ENCODE peak calls at places on chromosomes 6 and 20, in five cellular contexts. N is colonic mucosa; P is effector memory CD4-positive, alpha-beta T cell; U is upper lobe of left lung; D is GM12878. Y is an unnamed sample.

GRCh38 chr6:46203388-46203787 is 32.6 kb upstream of the ENPP5 start:
- DNase-seq in N (no peak), P (no peak), U (no peak), D (no peak), Y (no peak)

GRCh38 chr6:39079726-39080125 is 31.1 kb downstream of the GLP1R start:
- DNase-seq in N (no peak), P (no peak), U (no peak), D (no peak), Y (no peak)

GRCh38 chr20:60749804-60750602 is 502.1 kb upstream of the CDH4 start:
- DNase-seq in N (no peak), P (no peak), U (no peak), D (no peak), Y (no peak)

GRCh38 chr20:32333988-32334885 is 23.9 kb upstream of the ASXL1 start:
- DNase-seq in N (peak; percentile 70), P (peak; percentile 22), U (peak; percentile 82), D (no peak), Y (no peak)

GRCh38 chr20:17969276-17969883 is 562 bp downstream of the MGME1 start:
- DNase-seq in N (peak; percentile 63), P (peak; percentile 29), U (no peak), D (no peak), Y (no peak)

GRCh38 chr6:43368517-43369160 is 808 bp downstream of the ZNF318 start:
- DNase-seq in N (peak; percentile 49), P (no peak), U (no peak), D (no peak), Y (no peak)

GRCh38 chr6:143027058-143027457 is 33.6 kb upstream of the AIG1 start:
- DNase-seq in N (peak; percentile 33), P (peak; percentile 18), U (no peak), D (no peak), Y (no peak)

GRCh38 chr6:143135326-143135725 is 74.6 kb downstream of the AIG1 start:
- DNase-seq in N (no peak), P (no peak), U (no peak), D (no peak), Y (no peak)

GRCh38 chr6:136627191-136627590 is 77.0 kb upstream of the MAP7 start:
- DNase-seq in N (no peak), P (no peak), U (no peak), D (no peak), Y (no peak)

GRCh38 chr20:25248501-25249172 is 752 bp downstream of the PYGB start:
- DNase-seq in N (peak; percentile 46), P (no peak), U (no peak), D (no peak), Y (no peak)

GRCh38 chr6:3823671-3824070 is 25.5 kb upstream of the FAM50B start:
- DNase-seq in N (no peak), P (no peak), U (no peak), D (no peak), Y (no peak)

GRCh38 chr6:16339263-16339587 is 100.8 kb downstream of the GMPR start:
- DNase-seq in N (no peak), P (no peak), U (no peak), D (no peak), Y (no peak)

GRCh38 chr6:161265554-161265953 is 8.3 kb downstream of the AGPAT4 start:
- DNase-seq in N (no peak), P (no peak), U (peak; percentile 28), D (no peak), Y (no peak)

GRCh38 chr6:140385686-140386085 is 1011.2 kb upstream of the CITED2 start:
- DNase-seq in N (no peak), P (no peak), U (no peak), D (no peak), Y (no peak)

GRCh38 chr6:31175961-31176360 is 5.5 kb upstream of the POU5F1 start:
- DNase-seq in N (no peak), P (no peak), U (no peak), D (no peak), Y (no peak)

GRCh38 chr6:14217728-14218637 is 100.4 kb downstream of the CD83 start:
- DNase-seq in N (no peak), P (no peak), U (no peak), D (no peak), Y (no peak)

GRCh38 chr6:136592930-136593673 is 42.9 kb upstream of the MAP7 start:
- DNase-seq in N (no peak), P (no peak), U (no peak), D (no peak), Y (no peak)

GRCh38 chr20:1734269-1734858 is 76.8 kb upstream of the SIRPG start:
- DNase-seq in N (no peak), P (no peak), U (no peak), D (no peak), Y (no peak)

GRCh38 chr6:111484655-111484974 is 1.6 kb upstream of the REV3L start:
- DNase-seq in N (no peak), P (no peak), U (no peak), D (no peak), Y (no peak)

GRCh38 chr20:45097485-45098095 is 3.3 kb downstream of the KCNS1 start:
- DNase-seq in N (peak; percentile 50), P (no peak), U (peak; percentile 89), D (no peak), Y (no peak)

GRCh38 chr6:158040804-158041347 is 59.2 kb downstream of the SYNJ2 start:
- DNase-seq in N (no peak), P (no peak), U (no peak), D (no peak), Y (no peak)

GRCh38 chr20:24746351-24746685 is 202.8 kb upstream of the CST7 start:
- DNase-seq in N (peak; percentile 92), P (no peak), U (no peak), D (no peak), Y (no peak)

GRCh38 chr6:99605074-99605726 is 1.4 kb upstream of the PRDM13 start:
- DNase-seq in N (no peak), P (no peak), U (no peak), D (no peak), Y (no peak)

GRCh38 chr6:4446982-4447381 is 311.6 kb upstream of the ECI2 start:
- DNase-seq in N (no peak), P (no peak), U (no peak), D (no peak), Y (no peak)

GRCh38 chr20:11047559-11047958 is 373.8 kb upstream of the JAG1 start:
- DNase-seq in N (no peak), P (no peak), U (no peak), D (no peak), Y (no peak)

GRCh38 chr20:60209048-60209447 is 250.8 kb downstream of the CDH26 start:
- DNase-seq in N (no peak), P (no peak), U (no peak), D (no peak), Y (no peak)

GRCh38 chr20:10466325-10466724 is 31.2 kb downstream of the SLX4IP start:
- DNase-seq in N (no peak), P (no peak), U (no peak), D (no peak), Y (no peak)

GRCh38 chr6:13001951-13002350 is 285.4 kb downstream of the PHACTR1 start:
- DNase-seq in N (no peak), P (no peak), U (no peak), D (no peak), Y (no peak)

GRCh38 chr20:62587757-62588402 is 54.4 kb upstream of the SLCO4A1 start:
- DNase-seq in N (no peak), P (no peak), U (no peak), D (no peak), Y (no peak)

GRCh38 chr20:49570828-49571552 is 3.1 kb upstream of the PTGIS start:
- DNase-seq in N (no peak), P (no peak), U (no peak), D (no peak), Y (no peak)

GRCh38 chr6:68313911-68314310 is 321.2 kb upstream of the ADGRB3 start:
- DNase-seq in N (no peak), P (no peak), U (no peak), D (no peak), Y (no peak)

GRCh38 chr6:50913105-50913770 is 94.6 kb downstream of the TFAP2B start:
- DNase-seq in N (no peak), P (no peak), U (peak; percentile 68), D (no peak), Y (no peak)

GRCh38 chr6:139392834-139393233 is 18.4 kb upstream of the CITED2 start:
- DNase-seq in N (no peak), P (no peak), U (no peak), D (peak; percentile 38), Y (no peak)

GRCh38 chr6:16031278-16031981 is 97.5 kb upstream of the MYLIP start:
- DNase-seq in N (no peak), P (no peak), U (no peak), D (no peak), Y (no peak)

GRCh38 chr20:23167436-23167835 is 81.3 kb upstream of the CD93 start:
- DNase-seq in N (no peak), P (no peak), U (no peak), D (no peak), Y (no peak)

GRCh38 chr6:1388927-1389790 is at the start of gene FOXF2:
- DNase-seq in N (no peak), P (no peak), U (peak; percentile 83), D (no peak), Y (no peak)

GRCh38 chr6:1390805-1391511 is 1.6 kb downstream of the FOXF2 start:
- DNase-seq in N (no peak), P (no peak), U (peak; percentile 80), D (no peak), Y (no peak)

GRCh38 chr6:1390071-1390804 is 862 bp downstream of the FOXF2 start:
- DNase-seq in N (no peak), P (no peak), U (peak; percentile 89), D (no peak), Y (no peak)

GRCh38 chr6:1388081-1388926 is 1.1 kb upstream of the FOXF2 start:
- DNase-seq in N (no peak), P (no peak), U (no peak), D (no peak), Y (no peak)

GRCh38 chr6:1389791-1390070 is 355 bp downstream of the FOXF2 start:
- DNase-seq in N (no peak), P (no peak), U (peak; percentile 87), D (no peak), Y (no peak)
- H3K4me1 ChIP-seq in N (no peaks in the 10 kb centered on the region), P (peaks cover 28% of the 10 kb centered on the region), U (peaks cover 27% of the 10 kb centered on the region), D (no peaks in the 10 kb centered on the region), Y (peaks cover 16% of the 10 kb centered on the region)

DNA sequence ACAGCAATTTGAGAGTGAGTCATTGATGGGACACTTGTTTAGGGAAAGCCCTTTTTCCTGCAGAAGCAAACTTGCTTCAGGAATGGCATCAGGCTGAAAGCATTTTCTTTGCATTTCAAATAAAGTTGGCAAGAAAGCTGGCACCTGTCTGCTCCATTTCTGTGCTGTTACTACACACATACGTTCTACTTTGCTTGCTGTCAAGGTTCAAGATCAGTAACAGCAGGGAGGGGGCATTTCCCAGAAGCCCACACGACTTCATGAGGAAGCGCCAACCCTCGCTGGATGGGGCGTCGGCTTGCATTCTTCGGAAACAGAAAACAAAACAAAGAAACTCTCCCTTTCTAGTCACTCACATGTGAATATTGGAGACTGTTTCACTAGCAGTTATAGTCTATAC is 46.4 kb downstream of the AKAP12 start:
- DNase-seq in N (no peak), P (no peak), U (no peak), D (no peak), Y (no peak)
- H3K4me1 ChIP-seq in N (no peaks in the 10 kb centered on the region), P (no peaks in the 10 kb centered on the region), U (peaks cover 7% of the 10 kb centered on the region), D (peaks cover 6% of the 10 kb centered on the region), Y (peaks cover 47% of the 10 kb centered on the region)

GRCh38 chr20:38249536-38250310 is 10.8 kb downstream of the KIAA1755 start:
- DNase-seq in N (no peak), P (no peak), U (no peak), D (no peak), Y (no peak)
- H3K4me1 ChIP-seq in N (no peaks in the 10 kb centered on the region), P (no peaks in the 10 kb centered on the region), U (no peaks in the 10 kb centered on the region), D (no peaks in the 10 kb centered on the region), Y (no peaks in the 10 kb centered on the region)

GRCh38 chr20:33675127-33675954 is 1.1 kb upstream of the NECAB3 start:
- DNase-seq in N (no peak), P (no peak), U (no peak), D (no peak), Y (no peak)
- H3K4me1 ChIP-seq in N (peaks cover 16% of the 10 kb centered on the region), P (peaks cover 31% of the 10 kb centered on the region), U (peaks cover 44% of the 10 kb centered on the region), D (peaks cover 22% of the 10 kb centered on the region), Y (peaks cover 29% of the 10 kb centered on the region)